ENCODE peak calls at places on chromosomes 5 and 9, in four cellular contexts. One of them, this sample, is unnamed.

GRCh38 chr5:171975262-171975876 is 31.1 kb downstream of the FBXW11 start:
- DNase-seq in K562: no peak
- DNase-seq in A549: no peak
- DNase-seq in GM12878: no peak
- DNase-seq in this sample: no peak

GRCh38 chr9:115008536-115008935 is 78.1 kb upstream of the TNFSF8 start:
- DNase-seq in K562: no peak
- DNase-seq in GM12878: no peak
- DNase-seq in A549: peak; percentile 51
- DNase-seq in this sample: no peak

GRCh38 chr9:95516736-95517558 is at the start of gene PTCH1:
- DNase-seq in K562: peak; percentile 78
- DNase-seq in A549: peak; percentile 42
- DNase-seq in GM12878: no peak
- DNase-seq in this sample: no peak

GRCh38 chr5:42632501-42632900 is 124.1 kb upstream of the CCDC152 start:
- DNase-seq in A549: no peak
- DNase-seq in GM12878: no peak
- DNase-seq in K562: no peak
- DNase-seq in this sample: no peak

GRCh38 chr5:98755406-98755805 is 18.1 kb upstream of the RGMB start:
- DNase-seq in K562: no peak
- DNase-seq in A549: no peak
- DNase-seq in GM12878: no peak
- DNase-seq in this sample: no peak

GRCh38 chr5:149125386-149125891 is 15.9 kb upstream of the ABLIM3 start:
- DNase-seq in GM12878: no peak
- DNase-seq in A549: no peak
- DNase-seq in K562: peak; percentile 6
- DNase-seq in this sample: peak; percentile 36

GRCh38 chr5:102341918-102342317 is 45.8 kb upstream of the SLCO4C1 start:
- DNase-seq in A549: no peak
- DNase-seq in K562: no peak
- DNase-seq in GM12878: no peak
- DNase-seq in this sample: no peak

GRCh38 chr5:112681481-112681908 is 56.2 kb upstream of the APC start:
- DNase-seq in A549: no peak
- DNase-seq in K562: no peak
- DNase-seq in GM12878: peak; percentile 55
- DNase-seq in this sample: no peak

GRCh38 chr9:122213589-122214413 is 15.0 kb downstream of the LHX6 start:
- DNase-seq in A549: peak; percentile 70
- DNase-seq in GM12878: no peak
- DNase-seq in K562: peak; percentile 96
- DNase-seq in this sample: peak; percentile 83

GRCh38 chr9:116499434-116499833 is 187.7 kb upstream of the TRIM32 start:
- DNase-seq in GM12878: no peak
- DNase-seq in K562: no peak
- DNase-seq in A549: no peak
- DNase-seq in this sample: no peak

GRCh38 chr5:91651704-91652103 is 268.6 kb upstream of the ARRDC3 start:
- DNase-seq in K562: no peak
- DNase-seq in GM12878: no peak
- DNase-seq in A549: peak; percentile 7
- DNase-seq in this sample: no peak

GRCh38 chr9:98806394-98807069 is 938 bp upstream of the GALNT12 start:
- DNase-seq in GM12878: no peak
- DNase-seq in K562: no peak
- DNase-seq in A549: no peak
- DNase-seq in this sample: no peak

GRCh38 chr5:44331471-44332079 is 57.6 kb downstream of the FGF10 start:
- DNase-seq in A549: no peak
- DNase-seq in GM12878: no peak
- DNase-seq in K562: no peak
- DNase-seq in this sample: no peak

GRCh38 chr9:99345936-99346335 is 123.9 kb downstream of the SEC61B start:
- DNase-seq in K562: no peak
- DNase-seq in GM12878: no peak
- DNase-seq in A549: peak; percentile 40
- DNase-seq in this sample: no peak

GRCh38 chr5:154740957-154741356 is 14.2 kb upstream of the LARP1 start:
- DNase-seq in GM12878: no peak
- DNase-seq in K562: peak; percentile 27
- DNase-seq in A549: no peak
- DNase-seq in this sample: no peak

GRCh38 chr5:150443242-150444075 is 6.1 kb downstream of the RPS14 start:
- DNase-seq in K562: peak; percentile 30
- DNase-seq in GM12878: no peak
- DNase-seq in A549: no peak
- DNase-seq in this sample: no peak

GRCh38 chr5:151676719-151677118 is 10.0 kb downstream of the SPARC start:
- DNase-seq in A549: no peak
- DNase-seq in GM12878: no peak
- DNase-seq in K562: no peak
- DNase-seq in this sample: no peak

GRCh38 chr5:139377226-139377625 is 5.9 kb downstream of the SLC23A1 start:
- DNase-seq in K562: no peak
- DNase-seq in A549: no peak
- DNase-seq in GM12878: no peak
- DNase-seq in this sample: no peak

GRCh38 chr5:60830581-60831127 is 13.4 kb downstream of the ELOVL7 start:
- DNase-seq in K562: no peak
- DNase-seq in GM12878: no peak
- DNase-seq in A549: no peak
- DNase-seq in this sample: no peak

GRCh38 chr5:93581738-93582414 is 857 bp upstream of the NR2F1-AS1 start:
- DNase-seq in A549: peak; percentile 83
- DNase-seq in K562: no peak
- DNase-seq in GM12878: no peak
- DNase-seq in this sample: peak; percentile 41

GRCh38 chr5:123092696-123093095 is 3.7 kb downstream of the PRDM6 start:
- DNase-seq in GM12878: no peak
- DNase-seq in K562: no peak
- DNase-seq in A549: no peak
- DNase-seq in this sample: no peak

GRCh38 chr5:7869474-7870136 is 657 bp downstream of the MTRR start:
- DNase-seq in A549: no peak
- DNase-seq in GM12878: no peak
- DNase-seq in K562: peak; percentile 38
- DNase-seq in this sample: no peak

GRCh38 chr9:129436751-129437625 is 183.9 kb downstream of the C9orf50 start:
- DNase-seq in K562: peak; percentile 75
- DNase-seq in A549: no peak
- DNase-seq in GM12878: no peak
- DNase-seq in this sample: no peak

GRCh38 chr9:71624728-71625127 is 143.6 kb downstream of the CEMIP2 start:
- DNase-seq in K562: no peak
- DNase-seq in A549: no peak
- DNase-seq in GM12878: no peak
- DNase-seq in this sample: no peak

GRCh38 chr9:72354704-72355103 is 10.3 kb downstream of the ZFAND5 start:
- DNase-seq in GM12878: no peak
- DNase-seq in A549: peak; percentile 19
- DNase-seq in K562: no peak
- DNase-seq in this sample: no peak

GRCh38 chr5:148374693-148375360 is 8.9 kb upstream of the FBXO38 start:
- DNase-seq in K562: peak; percentile 58
- DNase-seq in A549: peak; percentile 67
- DNase-seq in GM12878: no peak
- DNase-seq in this sample: peak; percentile 72

GRCh38 chr5:179427032-179427675 is 81.9 kb upstream of the ADAMTS2 start:
- DNase-seq in GM12878: no peak
- DNase-seq in K562: no peak
- DNase-seq in A549: no peak
- DNase-seq in this sample: no peak

GRCh38 chr9:110799396-110799795 is 130.8 kb downstream of the MUSK start:
- DNase-seq in K562: no peak
- DNase-seq in A549: no peak
- DNase-seq in GM12878: no peak
- DNase-seq in this sample: no peak

GRCh38 chr9:129712595-129713524 is 40.0 kb downstream of the PTGES start:
- DNase-seq in K562: no peak
- DNase-seq in A549: no peak
- DNase-seq in GM12878: no peak
- DNase-seq in this sample: no peak

GRCh38 chr5:177592010-177592834 is at the start of gene TMED9:
- DNase-seq in GM12878: no peak
- DNase-seq in K562: peak; percentile 92
- DNase-seq in A549: peak; percentile 87
- DNase-seq in this sample: peak; percentile 71

GRCh38 chr9:71036501-71036900 is 84.9 kb downstream of the TRPM3 start:
- DNase-seq in A549: no peak
- DNase-seq in K562: no peak
- DNase-seq in GM12878: no peak
- DNase-seq in this sample: peak; percentile 6

GRCh38 chr9:18906656-18907395 is 126.2 kb downstream of the SAXO1 start:
- DNase-seq in GM12878: no peak
- DNase-seq in K562: no peak
- DNase-seq in A549: no peak
- DNase-seq in this sample: no peak

GRCh38 chr5:40879163-40879942 is 29.9 kb upstream of the C7 start:
- DNase-seq in K562: peak; percentile 27
- DNase-seq in GM12878: no peak
- DNase-seq in A549: peak; percentile 27
- DNase-seq in this sample: peak; percentile 10

GRCh38 chr5:29263836-29264235 is 1929.7 kb upstream of the CDH6 start:
- DNase-seq in A549: peak; percentile 30
- DNase-seq in K562: no peak
- DNase-seq in GM12878: no peak
- DNase-seq in this sample: no peak

GRCh38 chr5:155259648-155260047 is 246.1 kb downstream of the KIF4B start:
- DNase-seq in K562: no peak
- DNase-seq in GM12878: no peak
- DNase-seq in A549: no peak
- DNase-seq in this sample: no peak

GRCh38 chr5:102222772-102223171 is 73.3 kb downstream of the SLCO4C1 start:
- DNase-seq in K562: no peak
- DNase-seq in GM12878: no peak
- DNase-seq in A549: peak; percentile 7
- DNase-seq in this sample: peak; percentile 96

GRCh38 chr9:78438765-78439164 is 141.8 kb downstream of the PSAT1 start:
- DNase-seq in K562: no peak
- DNase-seq in A549: no peak
- DNase-seq in GM12878: no peak
- DNase-seq in this sample: no peak

GRCh38 chr9:80586786-80587185 is 1015.0 kb downstream of the TLE4 start:
- DNase-seq in GM12878: no peak
- DNase-seq in K562: no peak
- DNase-seq in A549: no peak
- DNase-seq in this sample: no peak

GRCh38 chr9:4739587-4740372 is 1.2 kb downstream of the AK3 start:
- DNase-seq in GM12878: no peak
- DNase-seq in K562: peak; percentile 47
- DNase-seq in A549: no peak
- DNase-seq in this sample: no peak

DNA sequence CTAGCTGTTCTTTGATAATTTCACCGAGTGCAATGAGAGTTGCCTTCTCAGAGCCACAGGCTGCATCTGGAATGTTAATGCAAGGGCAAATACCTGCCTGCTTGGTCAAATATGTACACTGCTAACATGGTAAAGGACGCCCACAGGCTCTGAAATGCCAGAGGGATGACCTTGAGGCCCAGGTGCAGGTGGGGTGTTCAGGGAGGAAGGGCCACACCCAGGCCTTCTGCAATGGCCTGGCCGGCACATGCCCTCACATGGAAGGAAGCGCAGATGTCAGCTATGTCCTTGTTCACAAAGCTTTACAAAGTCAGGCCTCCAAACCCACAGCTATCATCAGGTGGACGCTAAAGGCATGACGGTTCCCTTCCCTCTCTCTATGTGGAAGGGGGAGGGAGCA is 48.6 kb downstream of the HRH2 start:
- DNase-seq in A549: no peak
- DNase-seq in GM12878: no peak
- DNase-seq in K562: no peak
- DNase-seq in this sample: peak; percentile 82
- TF ChIP-seq CHD4 in A549: no peak
- TF ChIP-seq CHD4 in GM12878: no peak
- TF ChIP-seq CHD4 in K562: no peak
- TF ChIP-seq CHD4 in this sample: no peak

GRCh38 chr9:126057869-126058467 is 268.7 kb upstream of the MVB12B start:
- DNase-seq in A549: no peak
- DNase-seq in K562: no peak
- DNase-seq in GM12878: no peak
- DNase-seq in this sample: no peak
- TF ChIP-seq CHD4 in A549: no peak
- TF ChIP-seq CHD4 in K562: no peak
- TF ChIP-seq CHD4 in GM12878: no peak
- TF ChIP-seq CHD4 in this sample: no peak

DNA sequence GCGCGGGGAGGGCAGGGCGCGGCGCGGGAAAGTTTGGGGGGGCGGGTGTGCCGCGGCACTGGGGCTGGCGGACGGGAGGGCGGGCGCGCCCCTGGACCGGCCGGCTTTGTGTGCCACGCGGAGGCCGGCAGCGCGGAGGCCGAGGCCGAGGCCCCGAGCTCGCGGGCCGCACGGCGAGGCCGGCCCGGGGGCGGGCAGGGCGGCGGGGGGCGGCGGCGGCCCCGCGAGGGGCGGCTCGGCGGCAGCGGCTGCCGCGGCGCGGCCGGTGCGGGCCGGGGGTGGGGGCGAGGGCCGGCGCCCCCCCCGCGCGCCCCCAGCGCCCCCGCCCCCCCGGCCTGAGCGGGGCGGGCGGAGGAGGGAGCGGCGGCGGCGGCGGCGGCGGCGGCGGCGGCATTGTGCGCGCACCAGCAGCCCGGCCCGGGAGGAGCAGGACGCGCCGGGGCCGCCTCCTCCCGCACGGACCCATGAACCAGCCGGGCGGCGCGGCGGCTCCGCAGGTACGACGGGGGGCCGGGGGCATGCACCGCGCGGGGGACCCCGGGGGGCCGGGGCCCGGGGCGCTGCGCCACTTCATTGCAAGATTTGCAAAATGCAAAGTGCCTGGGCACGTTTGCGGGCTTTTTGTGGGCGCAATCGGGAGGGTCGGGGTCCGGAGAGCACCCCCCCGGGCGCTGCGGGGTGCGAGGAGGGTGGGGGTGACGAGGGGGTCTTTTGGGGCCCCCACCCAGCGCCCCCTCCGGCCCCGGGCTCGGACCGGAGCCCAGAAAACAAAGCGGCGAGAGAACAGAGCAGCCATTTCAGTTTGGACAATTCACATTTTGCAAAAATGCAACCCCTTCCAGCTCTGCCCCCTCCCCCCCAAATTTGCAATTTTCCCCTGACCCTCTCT is at the start of gene ZNF618:
- DNase-seq in K562: peak; percentile 32
- DNase-seq in A549: peak; percentile 39
- DNase-seq in GM12878: no peak
- DNase-seq in this sample: no peak
- TF ChIP-seq CHD4 in K562: no peak
- TF ChIP-seq CHD4 in A549: no peak
- TF ChIP-seq CHD4 in GM12878: no peak
- TF ChIP-seq CHD4 in this sample: no peak

GRCh38 chr5:68068204-68068603 is 147.4 kb upstream of the PIK3R1 start:
- DNase-seq in A549: no peak
- DNase-seq in GM12878: no peak
- DNase-seq in K562: no peak
- DNase-seq in this sample: no peak
- TF ChIP-seq CHD4 in A549: no peak
- TF ChIP-seq CHD4 in GM12878: no peak
- TF ChIP-seq CHD4 in K562: no peak
- TF ChIP-seq CHD4 in this sample: no peak

GRCh38 chr9:22528485-22528884 is 81.9 kb downstream of the DMRTA1 start:
- DNase-seq in GM12878: no peak
- DNase-seq in A549: peak; percentile 9
- DNase-seq in K562: no peak
- DNase-seq in this sample: no peak
- TF ChIP-seq CHD4 in GM12878: no peak
- TF ChIP-seq CHD4 in A549: no peak
- TF ChIP-seq CHD4 in K562: no peak
- TF ChIP-seq CHD4 in this sample: no peak